ENCODE peak calls at places on chromosomes 5 and 9, in six cellular contexts. J is HepG2, B is GM12878, T is HCT116, U is K562, F is SK-N-SH. G is an unnamed sample.

GRCh38 chr5:62589504-62589903 is 10.9 kb downstream of the LRRC70 start:
- DNase-seq in U (no peak), B (no peak), J (no peak), F (no peak), T (no peak), G (no peak)

GRCh38 chr9:128470560-128470959 is 14.8 kb downstream of the ODF2 start:
- DNase-seq in T (no peak), B (no peak), U (no peak), J (no peak), F (no peak), G (no peak)

GRCh38 chr5:172678902-172679301 is 37.8 kb downstream of the NEURL1B start:
- DNase-seq in U (peak), B (no peak), F (peak), T (no peak), J (no peak), G (no peak)

GRCh38 chr5:149399775-149400174 is 20.7 kb upstream of the IL17B start:
- DNase-seq in T (no peak), F (no peak), B (no peak), J (no peak), U (no peak), G (no peak)

GRCh38 chr9:120362446-120362845 is 217.5 kb downstream of the CDK5RAP2 start:
- DNase-seq in F (no peak), B (no peak), U (no peak), T (no peak), J (no peak), G (no peak)

GRCh38 chr5:116361171-116361967 is 213.3 kb downstream of the SEMA6A start:
- DNase-seq in T (no peak), F (peak), B (no peak), J (no peak), U (no peak), G (no peak)

GRCh38 chr5:177470759-177471536 is 2.5 kb downstream of the DBN1 start:
- DNase-seq in B (no peak), T (no peak), F (no peak), U (no peak), J (peak), G (no peak)

GRCh38 chr9:117189121-117189520 is 225.7 kb downstream of the ASTN2 start:
- DNase-seq in B (no peak), F (no peak), J (no peak), U (no peak), T (no peak), G (no peak)

GRCh38 chr9:3597792-3598191 is 72.0 kb upstream of the RFX3 start:
- DNase-seq in J (no peak), B (no peak), F (no peak), U (no peak), T (no peak), G (no peak)

GRCh38 chr5:140282266-140282665 is 20.6 kb downstream of the PFDN1 start:
- DNase-seq in T (no peak), J (no peak), B (no peak), U (no peak), F (no peak), G (no peak)

GRCh38 chr9:131111854-131112311 is 13.5 kb upstream of the NUP214 start:
- DNase-seq in F (no peak), U (peak), J (peak), T (no peak), B (no peak), G (no peak)

GRCh38 chr5:3993856-3994473 is 398.3 kb downstream of the IRX1 start:
- DNase-seq in F (no peak), J (no peak), T (no peak), B (no peak), U (no peak), G (no peak)

GRCh38 chr5:37668524-37669047 is 171.3 kb downstream of the GDNF start:
- DNase-seq in T (peak), J (peak), U (peak), F (no peak), B (no peak), G (peak)

GRCh38 chr5:106862450-106863193 is 808.1 kb downstream of the EFNA5 start:
- DNase-seq in F (peak), B (no peak), J (no peak), U (no peak), T (no peak), G (no peak)

GRCh38 chr9:35907732-35908483 is 1.4 kb upstream of the SPAAR start:
- DNase-seq in T (peak), J (peak), B (no peak), F (peak), U (no peak), G (no peak)

GRCh38 chr9:27125030-27125429 is 16.0 kb downstream of the TEK start:
- DNase-seq in T (peak), B (no peak), F (no peak), U (no peak), J (no peak), G (no peak)

GRCh38 chr5:156850206-156850751 is at the start of gene PPP1R2B:
- DNase-seq in F (peak), J (no peak), U (no peak), B (no peak), T (no peak), G (no peak)

GRCh38 chr9:34558911-34559615 is 30.5 kb downstream of the CNTFR start:
- DNase-seq in J (no peak), U (no peak), B (no peak), F (peak), T (no peak), G (no peak)

GRCh38 chr5:103849934-103850333 is 287.3 kb upstream of the NUDT12 start:
- DNase-seq in F (no peak), T (peak), U (no peak), J (no peak), B (peak), G (peak)

GRCh38 chr5:1228121-1228520 is 2.9 kb downstream of the SLC6A18 start:
- DNase-seq in F (no peak), J (no peak), T (no peak), B (no peak), U (no peak), G (no peak)

GRCh38 chr9:137406876-137407589 is 15.9 kb downstream of the EXD3 start:
- DNase-seq in F (peak), T (no peak), J (peak), B (no peak), U (no peak), G (no peak)

GRCh38 chr9:114051281-114051680 is 26.8 kb downstream of the AMBP start:
- DNase-seq in B (no peak), T (no peak), U (no peak), F (no peak), J (no peak), G (no peak)

GRCh38 chr5:132259061-132259851 is 1.8 kb downstream of the PDLIM4 start:
- DNase-seq in U (peak), J (no peak), T (no peak), B (no peak), F (peak), G (no peak)

GRCh38 chr9:5438301-5439162 is 807 bp upstream of the PLGRKT start:
- DNase-seq in T (no peak), U (no peak), J (no peak), B (peak), F (no peak), G (no peak)

GRCh38 chr5:11048760-11049159 is 287.7 kb upstream of the DAP start:
- DNase-seq in T (no peak), F (no peak), B (no peak), J (no peak), U (no peak), G (no peak)

GRCh38 chr5:107232793-107233192 is 437.9 kb downstream of the EFNA5 start:
- DNase-seq in F (no peak), U (no peak), T (no peak), J (no peak), B (no peak), G (no peak)

GRCh38 chr5:43007911-43008368 is 32.2 kb downstream of the ANXA2R start:
- DNase-seq in F (peak), U (peak), J (peak), B (no peak), T (no peak), G (no peak)

GRCh38 chr9:133844876-133845658 is 106.9 kb upstream of the SARDH start:
- DNase-seq in J (no peak), T (no peak), B (no peak), U (peak), F (peak), G (no peak)

GRCh38 chr5:36457511-36458260 is 148.7 kb upstream of the SLC1A3 start:
- DNase-seq in F (no peak), B (no peak), J (no peak), U (no peak), T (no peak), G (no peak)

GRCh38 chr5:5128766-5129165 is 11.4 kb upstream of the ADAMTS16 start:
- DNase-seq in U (no peak), B (no peak), T (no peak), J (no peak), F (no peak), G (no peak)

GRCh38 chr5:77076961-77077820 is 9.9 kb downstream of the ZBED3 start:
- DNase-seq in J (no peak), B (no peak), T (no peak), U (peak), F (peak), G (no peak)

GRCh38 chr5:149667084-149667826 is 62.9 kb upstream of the PPARGC1B start:
- DNase-seq in T (peak), J (peak), F (peak), B (peak), U (peak), G (peak)

GRCh38 chr9:126874546-126875314 is 14.3 kb downstream of the ZBTB34 start:
- DNase-seq in T (no peak), U (no peak), F (no peak), J (no peak), B (no peak), G (no peak)

GRCh38 chr9:98794802-98795201 is 1.6 kb downstream of the ANKS6 start:
- DNase-seq in F (no peak), U (no peak), B (no peak), T (no peak), J (no peak), G (no peak)

GRCh38 chr9:98797491-98797890 is 1.1 kb upstream of the ANKS6 start:
- DNase-seq in J (no peak), U (no peak), T (no peak), F (no peak), B (no peak), G (no peak)

GRCh38 chr9:98796364-98797101 is at the start of gene ANKS6:
- DNase-seq in T (no peak), F (peak), U (peak), B (no peak), J (peak), G (no peak)

GRCh38 chr9:98795295-98795955 is 930 bp downstream of the ANKS6 start:
- DNase-seq in B (no peak), F (no peak), J (no peak), U (no peak), T (no peak), G (no peak)

DNA sequence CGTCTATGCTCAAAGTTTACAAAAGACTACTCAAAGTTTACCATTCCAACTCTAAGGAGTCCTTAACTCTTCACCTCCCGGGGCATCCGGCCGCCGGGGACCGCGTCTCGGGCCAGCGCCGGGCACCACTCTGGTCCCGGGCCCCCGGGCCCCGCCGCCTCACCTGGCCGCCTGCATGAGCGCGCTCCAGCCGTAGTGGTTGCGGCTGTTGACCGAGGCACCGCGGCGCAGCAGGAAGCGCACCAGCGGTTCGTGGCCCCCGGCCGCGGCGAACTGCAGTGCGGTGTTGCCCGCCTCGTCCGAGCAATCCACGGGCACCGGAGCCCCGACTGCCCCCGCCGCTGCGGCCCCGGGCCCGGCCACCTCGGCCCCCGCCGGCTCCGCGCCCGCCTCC is 388 bp downstream of the ANKS6 start:
- DNase-seq in U (peak), B (no peak), T (no peak), F (no peak), J (no peak), G (no peak)
- H3K4me3 ChIP-seq in U (peak), B (peak), T (peak), F (peak), J (peak), G (peak)

GRCh38 chr5:174559141-174559540 is 165.2 kb upstream of the MSX2 start:
- DNase-seq in U (no peak), T (no peak), B (no peak), J (no peak), F (no peak), G (no peak)
- TF ChIP-seq REST in U (no peak), T (no peak), B (no peak), J (no peak), F (no peak), G (no peak)

DNA sequence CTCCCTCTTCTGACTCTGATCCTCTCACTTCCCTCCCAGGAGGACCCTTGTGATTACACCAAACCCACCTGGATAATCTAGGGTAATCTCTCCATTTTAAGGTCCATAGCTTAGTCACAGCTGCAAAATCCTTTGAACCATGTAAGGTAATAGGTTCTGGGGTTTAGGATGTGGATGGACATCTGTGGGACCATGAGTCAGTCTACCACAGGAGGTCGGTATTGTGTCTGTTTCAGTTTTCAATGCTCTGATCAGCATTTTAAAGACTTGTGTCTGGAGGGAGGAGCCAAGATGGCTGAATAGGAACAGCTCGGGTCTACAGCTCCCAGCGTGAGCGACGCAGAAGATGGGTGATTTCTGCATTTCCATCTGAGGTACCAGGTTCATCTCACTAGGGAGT is 112.6 kb downstream of the CAVIN4 start:
- DNase-seq in U (peak), F (no peak), B (no peak), T (no peak), J (no peak), G (no peak)
- TF ChIP-seq SIN3A in U (no peak), F (no peak), B (no peak), T (no peak), J (no peak), G (no peak)

GRCh38 chr9:68974901-68975300 is 39.0 kb downstream of the PRKACG start:
- DNase-seq in B (no peak), U (no peak), J (no peak), F (no peak), T (no peak), G (no peak)
- H3K4me3 ChIP-seq in B (peak), U (no peak), J (no peak), F (no peak), T (no peak), G (no peak)

DNA sequence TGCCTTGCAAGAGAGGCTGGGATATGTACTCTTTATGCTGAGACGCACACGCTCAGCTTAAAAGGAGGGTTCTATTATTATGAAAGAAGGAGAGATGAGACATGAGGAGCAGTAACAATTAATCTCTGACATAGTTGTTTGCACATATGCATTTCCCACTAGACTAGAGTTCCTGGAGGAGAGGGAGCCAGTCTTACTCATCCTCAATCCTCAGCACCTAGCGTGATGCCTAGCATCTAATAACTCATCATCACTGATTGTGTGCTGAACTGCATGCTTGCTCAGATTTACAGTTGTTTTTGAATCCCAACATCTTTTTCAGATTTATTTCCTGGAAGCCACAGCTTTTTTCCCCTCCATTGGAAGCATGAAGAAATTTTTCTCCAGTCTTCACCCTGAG is 35.5 kb downstream of the GCNT4 start:
- DNase-seq in B (no peak), F (no peak), U (no peak), J (no peak), T (no peak), G (no peak)
- TF ChIP-seq REST in B (no peak), F (no peak), U (no peak), J (no peak), T (no peak), G (no peak)

DNA sequence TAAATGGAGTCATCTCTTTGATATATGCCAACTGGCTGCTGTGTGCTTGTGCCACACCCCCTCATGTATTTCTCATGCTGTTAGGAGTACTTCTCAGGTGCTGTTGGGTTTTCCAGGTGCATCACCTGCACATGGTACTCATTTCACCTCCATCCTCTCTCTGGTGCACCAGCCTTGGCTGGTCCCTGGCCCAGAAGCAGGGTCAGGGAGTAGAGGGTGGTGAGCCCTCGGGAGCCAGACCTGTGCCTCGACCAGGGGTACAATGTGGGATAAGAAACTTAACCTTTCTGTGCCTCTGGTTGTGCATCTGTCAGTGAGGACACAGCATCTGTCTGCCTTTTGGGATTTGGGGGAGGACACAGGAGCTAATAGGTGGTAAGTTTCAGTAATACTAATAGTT is 38.5 kb downstream of the SECISBP2 start:
- DNase-seq in U (no peak), T (no peak), J (no peak), F (no peak), B (no peak), G (no peak)
- TF ChIP-seq SIN3A in U (no peak), T (no peak), J (no peak), F (no peak), B (no peak), G (no peak)

GRCh38 chr5:39201160-39201794 is 18.1 kb downstream of the FYB1 start:
- DNase-seq in F (no peak), T (no peak), B (no peak), J (no peak), U (peak), G (no peak)
- H3K4me3 ChIP-seq in F (no peak), T (no peak), B (no peak), J (no peak), U (peak), G (no peak)

DNA sequence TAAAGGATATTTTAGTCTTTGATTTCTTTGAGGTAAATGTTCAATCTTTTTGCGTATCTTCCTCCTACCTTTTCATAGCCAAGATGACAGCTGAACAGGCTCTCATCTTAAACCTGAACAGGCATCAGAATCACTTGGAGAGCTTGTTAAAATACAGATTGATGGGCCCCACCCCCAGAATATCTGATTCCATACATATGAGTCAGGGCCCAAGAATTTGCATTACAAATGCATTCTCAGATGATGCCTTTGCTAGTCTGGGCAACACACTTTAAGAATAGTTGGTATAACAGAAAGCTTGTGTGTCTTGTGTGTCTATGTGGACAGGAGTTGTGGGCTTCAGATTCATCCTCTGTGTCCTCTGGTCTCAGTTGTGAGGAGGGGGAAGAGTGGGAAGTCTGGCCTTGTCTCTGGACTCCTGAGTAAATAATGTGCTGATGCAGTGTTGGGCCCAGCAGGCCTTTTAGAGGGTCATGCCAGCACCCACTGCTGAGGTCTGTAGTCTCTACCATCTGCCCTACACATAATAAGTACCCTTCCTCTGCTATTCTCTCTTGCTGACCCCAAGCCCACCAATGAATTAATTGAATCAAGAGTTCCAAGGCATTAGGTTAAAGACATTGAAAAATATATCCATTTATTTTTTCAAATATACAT is 43.1 kb downstream of the PTCD2 start:
- DNase-seq in U (no peak), B (no peak), F (no peak), T (peak), J (no peak), G (no peak)
- TF ChIP-seq REST in U (no peak), B (no peak), F (no peak), T (no peak), J (no peak), G (no peak)

GRCh38 chr5:78508231-78508765 is 140.3 kb downstream of the LHFPL2 start:
- DNase-seq in J (peak), F (no peak), T (no peak), U (peak), B (no peak), G (no peak)

GRCh38 chr5:78505860-78506259 is 142.7 kb downstream of the LHFPL2 start:
- DNase-seq in T (no peak), J (no peak), B (no peak), F (peak), U (no peak), G (no peak)

GRCh38 chr5:78504726-78505431 is 143.7 kb downstream of the LHFPL2 start:
- DNase-seq in B (no peak), T (peak), J (no peak), U (no peak), F (peak), G (no peak)

GRCh38 chr5:78507531-78507930 is 141.0 kb downstream of the LHFPL2 start:
- DNase-seq in T (no peak), J (peak), U (no peak), F (no peak), B (no peak), G (no peak)

DNA sequence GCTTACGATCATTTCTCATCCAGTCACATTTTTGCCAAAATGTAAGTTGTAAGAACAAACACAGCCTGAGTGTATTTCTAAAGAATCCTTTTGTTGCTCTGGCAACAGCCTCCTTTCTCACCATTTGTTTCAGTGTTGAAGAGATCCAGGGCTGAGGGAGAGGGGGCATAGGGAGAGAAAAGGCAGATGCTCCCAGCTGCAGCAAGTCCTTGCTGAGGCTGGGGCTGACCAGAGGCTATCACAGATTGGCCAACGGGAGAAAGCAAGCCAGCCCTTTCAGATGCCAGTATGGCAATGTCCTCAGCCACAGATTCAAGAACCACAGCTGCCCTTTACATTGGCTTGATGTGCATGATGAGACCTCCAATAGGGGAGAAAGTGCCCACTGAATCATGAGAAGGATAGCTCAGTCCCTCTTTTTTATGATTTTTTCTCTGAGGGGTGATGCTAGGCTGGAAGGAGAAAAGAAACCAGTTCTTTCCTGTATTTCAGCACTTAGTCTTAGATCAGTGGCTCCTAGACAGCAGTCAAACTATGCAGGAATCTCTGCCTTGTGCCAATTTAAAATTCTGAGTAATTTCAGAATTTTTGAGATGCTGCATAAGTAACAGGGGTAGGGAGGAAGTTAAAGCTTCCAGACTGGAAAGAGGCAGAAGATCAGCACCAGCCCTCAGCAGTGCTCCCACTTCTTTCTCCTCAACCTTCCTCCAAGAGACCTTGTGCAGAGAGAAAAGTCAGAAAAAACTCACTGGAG is 142.1 kb downstream of the LHFPL2 start:
- DNase-seq in B (no peak), F (peak), U (no peak), J (no peak), T (no peak), G (no peak)
- TF ChIP-seq SIN3A in B (no peak), F (no peak), U (no peak), J (no peak), T (no peak), G (no peak)